ENCODE peak calls at places on chromosomes 2 and 18, in nine cellular contexts. Z is tibial artery; O is CD8-positive, alpha-beta memory T cell; Q is coronary artery; E is AG04450; U is body of pancreas; X is upper lobe of right lung; A is K562; L is tibial nerve. W is an unnamed sample.

GRCh38 chr18:21115519-21116411 is 4.2 kb upstream of the ROCK1 start:
- DNase-seq in Z (no peak), O (no peak), Q (no peak), E (no peak), U (no peak), X (peak), A (no peak), L (no peak), W (no peak)

GRCh38 chr2:195566201-195566600 is 90.8 kb upstream of the SLC39A10 start:
- DNase-seq in Z (no peak), O (no peak), Q (no peak), E (no peak), U (no peak), X (no peak), A (no peak), L (no peak), W (no peak)

GRCh38 chr18:71831039-71831438 is 713.1 kb downstream of the CBLN2 start:
- DNase-seq in Z (no peak), O (no peak), Q (no peak), E (peak), U (peak), X (no peak), A (no peak), L (no peak), W (no peak)

GRCh38 chr18:1954583-1955312 is 616.6 kb downstream of the METTL4 start:
- DNase-seq in Z (no peak), O (no peak), Q (no peak), E (no peak), U (no peak), X (no peak), A (no peak), L (no peak), W (no peak)

GRCh38 chr2:190922411-190922810 is 41.8 kb downstream of the GLS start:
- DNase-seq in Z (no peak), O (no peak), Q (no peak), E (no peak), U (no peak), X (no peak), A (no peak), L (no peak), W (no peak)

GRCh38 chr2:152825834-152826233 is 107.4 kb downstream of the ARL6IP6 start:
- DNase-seq in Z (no peak), O (no peak), Q (no peak), E (no peak), U (no peak), X (no peak), A (no peak), L (no peak), W (no peak)

GRCh38 chr18:32711862-32712261 is 61.0 kb downstream of the KLHL14 start:
- DNase-seq in Z (no peak), O (no peak), Q (no peak), E (no peak), U (no peak), X (no peak), A (no peak), L (no peak), W (no peak)

GRCh38 chr18:58013241-58014211 is 30.5 kb upstream of the NEDD4L start:
- DNase-seq in Z (no peak), O (no peak), Q (no peak), E (no peak), U (no peak), X (no peak), A (no peak), L (no peak), W (no peak)

GRCh38 chr2:161090401-161090800 is 69.8 kb upstream of the TANK start:
- DNase-seq in Z (no peak), O (peak), Q (no peak), E (no peak), U (no peak), X (no peak), A (no peak), L (no peak), W (no peak)

GRCh38 chr2:208112969-208113368 is 11.4 kb downstream of the CRYGD start:
- DNase-seq in Z (no peak), O (no peak), Q (no peak), E (no peak), U (no peak), X (no peak), A (no peak), L (no peak), W (no peak)

DNA sequence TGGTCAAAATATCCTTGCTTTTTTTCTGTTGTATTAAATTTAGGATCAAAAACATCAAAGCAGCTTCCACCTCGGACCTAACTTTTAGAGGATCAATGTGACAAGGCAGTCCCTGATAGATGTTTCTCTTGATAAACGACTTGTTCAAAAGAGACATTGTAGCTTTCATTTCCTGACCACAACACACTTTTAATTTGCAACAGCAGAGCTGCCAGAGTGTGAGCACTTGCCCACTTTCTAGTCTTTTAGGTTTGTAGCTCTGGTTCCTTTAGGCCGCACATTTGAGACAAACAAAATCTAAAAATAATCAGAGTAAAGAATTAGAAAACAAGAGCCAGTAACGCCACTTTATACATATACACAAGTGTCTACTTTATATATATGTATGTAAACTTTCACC is 3.1 kb downstream of the FIGN start:
- DNase-seq in Z (no peak), O (no peak), Q (no peak), E (no peak), U (no peak), X (no peak), A (no peak), L (no peak), W (no peak)
- H3K4me3 ChIP-seq in Z (peak), O (no peak), Q (peak), E (no peak), U (no peak), X (peak), A (no peak), L (no peak), W (peak)

GRCh38 chr2:46126571-46126970 is 170.6 kb upstream of the EPAS1 start:
- DNase-seq in Z (no peak), O (no peak), Q (no peak), E (no peak), U (no peak), X (no peak), A (no peak), L (no peak), W (no peak)
- H3K27ac ChIP-seq in Z (no peak), O (no peak), Q (no peak), E (no peak), U (no peak), X (no peak), A (no peak), L (no peak), W (no peak)

GRCh38 chr18:37565985-37566478 is 434 bp upstream of the CELF4 start:
- DNase-seq in Z (no peak), O (no peak), Q (no peak), E (no peak), U (peak), X (peak), A (no peak), L (no peak), W (no peak)

GRCh38 chr18:37563810-37564511 is 1.6 kb downstream of the CELF4 start:
- DNase-seq in Z (no peak), O (no peak), Q (no peak), E (no peak), U (no peak), X (no peak), A (no peak), L (no peak), W (no peak)

GRCh38 chr18:37565138-37565984 is at the start of gene CELF4:
- DNase-seq in Z (no peak), O (no peak), Q (no peak), E (no peak), U (no peak), X (peak), A (no peak), L (no peak), W (no peak)

GRCh38 chr18:37566479-37567060 is 972 bp upstream of the CELF4 start:
- DNase-seq in Z (no peak), O (no peak), Q (no peak), E (no peak), U (no peak), X (peak), A (no peak), L (no peak), W (no peak)

DNA sequence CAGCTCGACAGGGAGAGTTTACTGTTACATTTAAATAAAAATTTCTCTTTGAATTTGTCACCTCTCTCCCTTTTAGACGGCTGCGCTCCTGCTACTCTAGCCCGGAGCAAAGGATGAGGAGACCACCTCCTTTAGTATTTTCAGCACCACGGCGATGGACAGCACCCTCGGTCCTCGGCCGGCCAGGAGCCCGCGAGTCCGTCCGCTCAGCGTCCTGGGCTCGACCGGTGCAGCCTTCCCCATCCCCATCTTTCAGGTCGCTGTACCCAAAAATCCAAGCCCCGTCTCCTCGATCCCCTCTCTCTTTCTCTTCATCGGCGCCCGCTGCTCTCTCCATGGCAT is 831 bp downstream of the CELF4 start:
- DNase-seq in Z (no peak), O (no peak), Q (no peak), E (no peak), U (peak), X (peak), A (peak), L (peak), W (no peak)
- H3K4me3 ChIP-seq in Z (peak), O (no peak), Q (peak), E (no peak), U (no peak), X (peak), A (no peak), L (no peak), W (peak)

GRCh38 chr2:172230301-172230700 is 127.6 kb upstream of the DLX2 start:
- DNase-seq in Z (no peak), O (no peak), Q (no peak), E (no peak), U (no peak), X (no peak), A (no peak), L (no peak), W (no peak)
- H3K27ac ChIP-seq in Z (no peak), O (no peak), Q (no peak), E (no peak), U (no peak), X (no peak), A (no peak), L (no peak), W (no peak)

DNA sequence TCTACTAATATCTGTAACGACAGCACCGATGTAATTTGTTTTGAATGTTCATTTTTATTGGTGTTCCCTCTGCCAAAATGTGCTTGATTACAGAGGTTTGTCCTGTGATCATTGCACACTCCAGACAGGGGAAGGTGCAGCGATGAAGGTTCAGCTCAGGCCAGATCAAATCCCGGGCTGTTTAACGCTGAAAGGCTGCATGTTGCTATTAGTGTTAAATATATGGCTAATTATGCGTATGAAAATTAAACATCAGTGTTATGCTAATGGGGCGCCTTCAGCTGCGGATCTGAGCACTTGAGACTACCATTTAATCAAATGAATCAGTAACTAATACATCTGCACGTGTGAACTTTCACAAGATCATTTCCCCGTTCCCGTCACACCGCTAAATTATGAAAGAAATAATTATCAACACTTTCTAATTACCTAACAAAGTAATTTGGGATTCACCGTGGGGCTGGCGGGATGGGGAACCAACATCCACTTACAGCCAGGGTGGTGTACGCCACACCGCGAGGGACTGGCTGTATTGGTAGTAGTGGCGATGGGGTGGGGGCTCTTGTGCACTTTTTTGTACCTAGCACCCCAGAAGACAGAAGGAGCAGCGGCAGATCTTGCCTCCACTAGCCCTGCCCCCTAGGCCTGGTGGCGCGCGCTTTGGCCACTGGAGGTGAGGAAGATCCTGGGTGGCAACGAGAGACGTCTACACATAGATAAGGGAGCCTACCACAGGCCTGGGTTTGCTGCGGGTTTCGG is 1.4 kb upstream of the DLX1 start:
- DNase-seq in Z (no peak), O (no peak), Q (no peak), E (no peak), U (no peak), X (no peak), A (peak), L (no peak), W (no peak)
- H3K4me3 ChIP-seq in Z (peak), O (no peak), Q (peak), E (peak), U (no peak), X (no peak), A (peak), L (no peak), W (peak)

DNA sequence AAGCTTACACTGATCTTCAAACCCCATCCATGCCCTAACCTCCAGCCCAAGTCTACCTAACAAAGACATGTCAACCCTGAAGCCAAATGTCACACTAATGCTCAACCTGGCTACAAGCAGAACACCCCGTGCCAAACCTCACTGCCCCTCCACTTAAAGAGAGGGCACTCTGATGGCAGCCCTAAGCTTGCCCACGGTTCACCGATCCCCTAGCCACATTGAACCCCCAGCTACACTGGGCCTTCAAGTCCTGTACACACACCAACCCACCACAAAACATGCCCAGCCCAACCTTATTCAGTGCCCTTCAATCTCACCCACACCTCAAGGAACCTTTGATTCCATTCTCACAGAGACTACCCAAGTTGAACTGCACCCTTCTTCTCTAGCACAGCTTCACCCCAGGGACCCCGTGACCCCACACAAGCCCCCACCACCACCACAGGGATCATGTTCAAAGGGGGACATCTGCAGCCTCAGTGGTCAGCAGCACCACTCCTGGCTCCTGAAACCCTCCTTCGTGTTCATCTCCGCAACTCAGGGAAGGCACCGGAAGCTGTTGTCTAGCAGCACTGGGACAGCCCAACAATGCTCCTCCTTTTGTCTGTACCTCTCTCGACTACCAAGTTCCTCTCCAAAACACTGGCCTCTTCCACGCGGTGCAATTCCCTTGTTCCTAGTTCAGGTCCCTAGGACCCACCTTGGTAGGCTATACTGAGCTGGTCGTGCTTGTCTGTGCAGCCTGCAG is 218.8 kb downstream of the CYP26B1 start:
- DNase-seq in Z (no peak), O (no peak), Q (peak), E (no peak), U (no peak), X (peak), A (no peak), L (no peak), W (no peak)
- H3K27ac ChIP-seq in Z (no peak), O (no peak), Q (no peak), E (no peak), U (no peak), X (no peak), A (no peak), L (no peak), W (no peak)

GRCh38 chr2:11746376-11746806 is at the start of gene LPIN1:
- DNase-seq in Z (peak), O (peak), Q (peak), E (peak), U (peak), X (peak), A (peak), L (peak), W (peak)

GRCh38 chr2:11748861-11749645 is 2.6 kb downstream of the LPIN1 start:
- DNase-seq in Z (no peak), O (no peak), Q (no peak), E (no peak), U (no peak), X (no peak), A (no peak), L (no peak), W (no peak)

GRCh38 chr2:11746807-11747459 is 501 bp downstream of the LPIN1 start:
- DNase-seq in Z (no peak), O (no peak), Q (no peak), E (no peak), U (peak), X (no peak), A (no peak), L (no peak), W (no peak)

GRCh38 chr2:11749646-11750349 is 3.4 kb downstream of the LPIN1 start:
- DNase-seq in Z (no peak), O (no peak), Q (no peak), E (no peak), U (no peak), X (no peak), A (no peak), L (no peak), W (no peak)

DNA sequence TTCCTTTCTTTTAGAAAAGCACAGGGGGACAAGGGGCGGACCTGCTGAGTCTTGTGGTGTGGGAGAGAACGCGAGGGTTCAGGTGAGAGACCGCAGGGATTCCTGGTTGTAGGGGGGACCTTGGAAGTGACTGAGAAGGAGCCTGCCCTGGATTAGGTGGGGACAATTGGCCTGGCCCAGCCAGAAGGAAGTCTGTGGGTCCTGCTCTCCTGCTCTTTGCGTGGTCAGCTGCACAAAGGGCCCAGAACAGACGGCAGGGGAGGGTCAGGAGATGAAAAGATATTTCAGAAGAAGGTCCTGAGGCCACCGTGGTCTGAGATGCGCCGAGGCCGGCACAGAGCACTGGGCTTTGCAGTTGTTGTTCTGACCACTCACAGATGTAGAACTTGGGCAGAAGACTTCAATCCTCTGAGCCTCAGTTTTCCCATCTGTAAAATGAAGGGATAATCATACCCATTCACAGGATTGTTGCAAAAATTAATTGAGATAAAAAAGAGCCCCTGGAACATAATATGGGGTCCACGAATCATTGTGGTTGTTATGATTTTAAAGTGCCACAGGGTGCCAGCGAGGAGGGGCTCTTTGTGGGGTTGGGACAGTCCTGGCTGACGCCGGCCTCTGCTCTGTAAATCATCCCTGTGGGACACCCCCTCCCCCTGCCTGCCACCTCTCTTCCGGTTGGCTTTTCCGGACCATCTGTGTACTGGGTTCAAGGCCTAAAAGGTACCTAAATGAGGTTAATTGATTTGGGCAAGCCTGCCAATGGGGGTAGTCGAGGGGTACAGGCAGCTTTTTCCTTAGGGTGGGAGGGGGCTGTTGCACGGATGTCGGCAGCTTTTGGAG is 1.8 kb downstream of the LPIN1 start:
- DNase-seq in Z (no peak), O (no peak), Q (no peak), E (no peak), U (no peak), X (no peak), A (no peak), L (no peak), W (no peak)
- H3K4me3 ChIP-seq in Z (peak), O (peak), Q (peak), E (peak), U (no peak), X (peak), A (peak), L (peak), W (peak)

GRCh38 chr2:214246417-214246816 is 164.4 kb upstream of the VWC2L start:
- DNase-seq in Z (no peak), O (no peak), Q (no peak), E (no peak), U (no peak), X (no peak), A (no peak), L (no peak), W (no peak)

GRCh38 chr2:214247531-214247930 is 163.3 kb upstream of the VWC2L start:
- DNase-seq in Z (no peak), O (no peak), Q (no peak), E (no peak), U (no peak), X (no peak), A (no peak), L (no peak), W (no peak)

GRCh38 chr2:214242797-214243196 is 168.1 kb upstream of the VWC2L start:
- DNase-seq in Z (no peak), O (no peak), Q (no peak), E (no peak), U (no peak), X (no peak), A (no peak), L (no peak), W (no peak)

DNA sequence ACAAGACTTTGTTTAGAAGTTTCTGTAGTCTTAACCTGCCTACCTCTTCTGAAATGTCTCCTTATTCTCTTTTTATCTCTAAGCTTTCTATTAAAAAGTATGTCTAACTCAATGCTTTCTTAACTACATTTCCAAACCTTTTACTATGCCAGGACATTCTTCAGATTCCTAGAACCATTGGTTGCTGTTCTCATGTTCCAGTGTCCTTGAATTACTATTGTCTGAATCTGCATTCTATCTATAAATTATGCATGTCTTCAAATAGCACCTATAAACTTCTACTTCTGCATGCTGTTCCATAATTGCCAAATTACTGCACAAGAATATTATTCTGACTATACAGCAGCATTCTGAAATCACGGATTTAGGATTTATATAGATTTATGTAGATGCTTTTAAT is 166.0 kb upstream of the VWC2L start:
- DNase-seq in Z (no peak), O (no peak), Q (no peak), E (no peak), U (no peak), X (no peak), A (no peak), L (no peak), W (no peak)
- H3K27ac ChIP-seq in Z (no peak), O (no peak), Q (no peak), E (no peak), U (no peak), X (no peak), A (no peak), L (no peak), W (no peak)

W was measured in thoracic aorta.